ENCODE peak calls at places on chromosomes 7 and 10, in eight cellular contexts. One of them, this sample, is unnamed.

GRCh38 chr7:157253850-157254249 is 83.0 kb upstream of the DNAJB6 start:
- DNase-seq in SK-N-SH: no peak
- DNase-seq in IMR-90: no peak
- DNase-seq in A549: no peak
- DNase-seq in HCT116: no peak
- DNase-seq in GM12878: no peak
- DNase-seq in H1: no peak
- DNase-seq in HepG2: no peak
- DNase-seq in this sample: no peak

GRCh38 chr7:17962652-17963051 is 22.4 kb upstream of the SNX13 start:
- DNase-seq in SK-N-SH: no peak
- DNase-seq in IMR-90: no peak
- DNase-seq in A549: no peak
- DNase-seq in HCT116: no peak
- DNase-seq in GM12878: no peak
- DNase-seq in H1: no peak
- DNase-seq in HepG2: no peak
- DNase-seq in this sample: no peak

GRCh38 chr10:3145366-3145765 is 27.2 kb downstream of the PITRM1 start:
- DNase-seq in SK-N-SH: no peak
- DNase-seq in IMR-90: no peak
- DNase-seq in A549: no peak
- DNase-seq in HCT116: no peak
- DNase-seq in GM12878: no peak
- DNase-seq in H1: no peak
- DNase-seq in HepG2: no peak
- DNase-seq in this sample: no peak

GRCh38 chr10:33005322-33006282 is 47.6 kb upstream of the ITGB1 start:
- DNase-seq in SK-N-SH: peak
- DNase-seq in IMR-90: peak
- DNase-seq in A549: peak
- DNase-seq in HCT116: peak
- DNase-seq in GM12878: no peak
- DNase-seq in H1: peak
- DNase-seq in HepG2: peak
- DNase-seq in this sample: peak

GRCh38 chr10:98374176-98374969 is 40.6 kb downstream of the PYROXD2 start:
- DNase-seq in SK-N-SH: no peak
- DNase-seq in IMR-90: peak
- DNase-seq in A549: no peak
- DNase-seq in HCT116: no peak
- DNase-seq in GM12878: no peak
- DNase-seq in H1: no peak
- DNase-seq in HepG2: no peak
- DNase-seq in this sample: no peak

GRCh38 chr7:81195033-81195432 is 276.2 kb upstream of the SEMA3C start:
- DNase-seq in SK-N-SH: no peak
- DNase-seq in IMR-90: peak
- DNase-seq in A549: no peak
- DNase-seq in HCT116: no peak
- DNase-seq in GM12878: no peak
- DNase-seq in H1: no peak
- DNase-seq in HepG2: peak
- DNase-seq in this sample: no peak

GRCh38 chr7:147586526-147586925 is 1004.0 kb upstream of the C7orf33 start:
- DNase-seq in SK-N-SH: no peak
- DNase-seq in IMR-90: no peak
- DNase-seq in A549: no peak
- DNase-seq in HCT116: no peak
- DNase-seq in GM12878: no peak
- DNase-seq in H1: no peak
- DNase-seq in HepG2: no peak
- DNase-seq in this sample: no peak

GRCh38 chr10:110546077-110546476 is 21.4 kb upstream of the SMC3 start:
- DNase-seq in SK-N-SH: no peak
- DNase-seq in IMR-90: no peak
- DNase-seq in A549: no peak
- DNase-seq in HCT116: no peak
- DNase-seq in GM12878: no peak
- DNase-seq in H1: no peak
- DNase-seq in HepG2: no peak
- DNase-seq in this sample: no peak

GRCh38 chr7:7182156-7183060 is at the start of gene C1GALT1:
- DNase-seq in SK-N-SH: peak
- DNase-seq in IMR-90: peak
- DNase-seq in A549: peak
- DNase-seq in HCT116: peak
- DNase-seq in GM12878: peak
- DNase-seq in H1: peak
- DNase-seq in HepG2: peak
- DNase-seq in this sample: peak

DNA sequence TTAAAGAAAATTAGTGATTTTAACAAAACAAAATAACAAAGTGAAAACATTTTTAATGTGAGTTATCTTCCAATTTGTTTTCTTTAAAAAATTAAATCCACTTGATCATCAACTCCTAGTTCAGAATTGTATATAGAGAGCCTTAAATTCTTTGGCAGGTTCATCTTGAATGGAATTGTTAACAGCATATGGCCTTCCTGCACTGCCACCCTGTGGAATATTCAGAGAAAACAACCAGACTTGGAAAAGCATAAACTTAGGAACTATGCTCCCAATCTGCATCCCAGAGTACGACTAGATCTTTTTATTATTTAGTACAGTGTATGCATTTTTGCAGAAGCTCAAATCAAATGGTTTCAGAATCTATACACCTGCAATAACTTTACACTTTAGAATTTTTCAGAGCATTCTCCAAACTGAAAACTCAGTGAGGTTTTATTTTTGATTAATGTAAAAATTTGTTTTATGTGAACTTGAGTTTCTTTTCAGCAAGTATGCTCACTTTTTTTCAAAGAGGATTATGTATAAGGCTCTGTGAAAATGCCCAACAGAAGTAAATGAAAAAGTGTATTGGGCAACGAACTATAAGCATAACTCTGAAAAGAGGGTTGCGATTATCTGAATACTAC is 44.9 kb upstream of the ANK3 start:
- DNase-seq in SK-N-SH: peak
- DNase-seq in IMR-90: peak
- DNase-seq in A549: peak
- DNase-seq in HCT116: peak
- DNase-seq in GM12878: no peak
- DNase-seq in H1: no peak
- DNase-seq in HepG2: peak
- DNase-seq in this sample: peak
- TF ChIP-seq RAD21 in SK-N-SH: peak
- TF ChIP-seq RAD21 in IMR-90: peak
- TF ChIP-seq RAD21 in A549: peak
- TF ChIP-seq RAD21 in HCT116: peak
- TF ChIP-seq RAD21 in GM12878: peak
- TF ChIP-seq RAD21 in H1: peak
- TF ChIP-seq RAD21 in HepG2: peak
- TF ChIP-seq RAD21 in this sample: peak

GRCh38 chr10:30434273-30435067 is 486 bp downstream of the MAP3K8 start:
- DNase-seq in SK-N-SH: peak
- DNase-seq in IMR-90: peak
- DNase-seq in A549: peak
- DNase-seq in HCT116: peak
- DNase-seq in GM12878: no peak
- DNase-seq in H1: no peak
- DNase-seq in HepG2: peak
- DNase-seq in this sample: peak

GRCh38 chr10:30433779-30434272 is at the start of gene MAP3K8:
- DNase-seq in SK-N-SH: peak
- DNase-seq in IMR-90: peak
- DNase-seq in A549: peak
- DNase-seq in HCT116: peak
- DNase-seq in GM12878: peak
- DNase-seq in H1: peak
- DNase-seq in HepG2: peak
- DNase-seq in this sample: peak

GRCh38 chr10:30433286-30433778 is 652 bp upstream of the MAP3K8 start:
- DNase-seq in SK-N-SH: peak
- DNase-seq in IMR-90: peak
- DNase-seq in A549: peak
- DNase-seq in HCT116: peak
- DNase-seq in GM12878: no peak
- DNase-seq in H1: no peak
- DNase-seq in HepG2: peak
- DNase-seq in this sample: peak

GRCh38 chr10:30431435-30431911 is 2.5 kb upstream of the MAP3K8 start:
- DNase-seq in SK-N-SH: no peak
- DNase-seq in IMR-90: no peak
- DNase-seq in A549: no peak
- DNase-seq in HCT116: no peak
- DNase-seq in GM12878: no peak
- DNase-seq in H1: no peak
- DNase-seq in HepG2: no peak
- DNase-seq in this sample: peak

GRCh38 chr10:30432631-30433285 is 1.2 kb upstream of the MAP3K8 start:
- DNase-seq in SK-N-SH: no peak
- DNase-seq in IMR-90: no peak
- DNase-seq in A549: peak
- DNase-seq in HCT116: peak
- DNase-seq in GM12878: no peak
- DNase-seq in H1: no peak
- DNase-seq in HepG2: no peak
- DNase-seq in this sample: peak
- TF ChIP-seq RAD21 in SK-N-SH: no peak
- TF ChIP-seq RAD21 in IMR-90: no peak
- TF ChIP-seq RAD21 in A549: no peak
- TF ChIP-seq RAD21 in HCT116: peak
- TF ChIP-seq RAD21 in GM12878: no peak
- TF ChIP-seq RAD21 in H1: no peak
- TF ChIP-seq RAD21 in HepG2: no peak
- TF ChIP-seq RAD21 in this sample: peak

GRCh38 chr7:118104812-118105441 is 79.0 kb upstream of the LSM8 start:
- DNase-seq in SK-N-SH: peak
- DNase-seq in IMR-90: peak
- DNase-seq in A549: no peak
- DNase-seq in HCT116: peak
- DNase-seq in GM12878: no peak
- DNase-seq in H1: no peak
- DNase-seq in HepG2: no peak
- DNase-seq in this sample: peak
- TF ChIP-seq RAD21 in SK-N-SH: peak
- TF ChIP-seq RAD21 in IMR-90: peak
- TF ChIP-seq RAD21 in A549: peak
- TF ChIP-seq RAD21 in HCT116: peak
- TF ChIP-seq RAD21 in GM12878: peak
- TF ChIP-seq RAD21 in H1: peak
- TF ChIP-seq RAD21 in HepG2: no peak
- TF ChIP-seq RAD21 in this sample: peak

DNA sequence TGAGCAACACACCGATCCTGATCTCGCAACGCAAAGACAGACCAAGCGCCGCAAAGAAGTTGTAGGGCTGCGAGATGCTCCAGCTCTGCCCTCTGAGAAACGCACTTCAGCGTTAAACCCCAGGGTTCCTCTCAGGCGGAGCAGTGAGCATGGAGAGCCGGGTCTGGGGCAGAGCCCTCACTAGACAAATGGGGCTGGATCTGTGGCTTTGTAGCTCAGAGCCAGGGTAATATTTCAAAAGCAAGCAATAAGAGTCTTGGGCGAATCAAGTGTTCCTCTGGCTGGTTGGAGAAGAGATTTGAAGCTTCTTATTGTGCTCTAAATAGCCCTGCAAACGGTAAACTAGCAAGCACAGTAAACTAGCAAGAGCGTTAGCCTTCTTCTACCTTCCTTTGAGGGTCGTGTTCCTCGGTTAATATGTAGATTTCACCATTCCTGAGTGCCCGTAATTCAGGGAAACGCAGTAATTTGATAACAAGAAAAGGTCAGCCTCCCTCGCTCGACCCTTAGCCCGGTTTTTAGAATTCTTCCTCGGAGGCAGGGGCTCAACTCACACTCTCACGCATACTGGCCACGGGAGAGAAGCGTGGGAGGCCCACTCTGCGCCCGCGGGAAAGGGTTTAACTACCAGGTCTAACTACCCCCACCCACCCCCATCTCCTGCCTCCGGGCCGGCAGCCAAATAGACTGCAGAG is 6.7 kb downstream of the SKAP2 start:
- DNase-seq in SK-N-SH: peak
- DNase-seq in IMR-90: peak
- DNase-seq in A549: no peak
- DNase-seq in HCT116: no peak
- DNase-seq in GM12878: no peak
- DNase-seq in H1: no peak
- DNase-seq in HepG2: no peak
- DNase-seq in this sample: no peak
- TF ChIP-seq RAD21 in SK-N-SH: no peak
- TF ChIP-seq RAD21 in IMR-90: no peak
- TF ChIP-seq RAD21 in A549: no peak
- TF ChIP-seq RAD21 in HCT116: no peak
- TF ChIP-seq RAD21 in GM12878: no peak
- TF ChIP-seq RAD21 in H1: peak
- TF ChIP-seq RAD21 in HepG2: no peak
- TF ChIP-seq RAD21 in this sample: no peak

GRCh38 chr7:41942468-41943097 is 239.7 kb upstream of the INHBA start:
- DNase-seq in SK-N-SH: no peak
- DNase-seq in IMR-90: peak
- DNase-seq in A549: no peak
- DNase-seq in HCT116: no peak
- DNase-seq in GM12878: no peak
- DNase-seq in H1: no peak
- DNase-seq in HepG2: peak
- DNase-seq in this sample: no peak

GRCh38 chr7:41943098-41943577 is 240.2 kb upstream of the INHBA start:
- DNase-seq in SK-N-SH: peak
- DNase-seq in IMR-90: peak
- DNase-seq in A549: peak
- DNase-seq in HCT116: peak
- DNase-seq in GM12878: peak
- DNase-seq in H1: no peak
- DNase-seq in HepG2: peak
- DNase-seq in this sample: peak

GRCh38 chr7:41938371-41938770 is 235.5 kb upstream of the INHBA start:
- DNase-seq in SK-N-SH: no peak
- DNase-seq in IMR-90: no peak
- DNase-seq in A549: no peak
- DNase-seq in HCT116: no peak
- DNase-seq in GM12878: no peak
- DNase-seq in H1: no peak
- DNase-seq in HepG2: no peak
- DNase-seq in this sample: no peak

DNA sequence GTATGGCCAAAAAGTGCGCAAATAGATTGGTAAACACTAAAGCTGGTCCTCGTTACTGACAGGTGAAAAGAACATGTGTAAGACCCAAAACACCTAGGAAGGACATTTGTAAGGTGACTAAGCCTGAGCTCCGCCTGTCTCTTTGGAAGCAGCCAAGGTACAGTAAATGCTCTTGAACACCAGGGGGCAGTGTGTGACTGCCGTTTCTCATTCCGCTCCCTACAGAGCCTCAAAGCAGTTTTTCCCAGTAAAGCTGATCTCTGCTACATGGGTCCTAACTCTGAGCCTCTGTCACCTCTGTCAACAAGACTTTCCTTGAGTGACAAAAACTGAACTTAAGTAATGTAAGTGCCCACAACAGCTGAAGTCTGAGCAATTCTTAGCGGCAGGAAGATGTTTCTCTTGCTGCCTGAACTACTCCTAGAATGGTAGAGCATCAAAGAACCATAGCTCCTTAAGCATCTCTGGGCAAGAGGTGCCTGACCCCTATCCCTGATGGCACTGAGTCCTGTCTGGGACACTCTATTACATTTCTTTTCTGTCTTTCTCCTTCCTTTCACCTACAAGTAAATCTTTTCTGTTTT is 238.0 kb upstream of the INHBA start:
- DNase-seq in SK-N-SH: peak
- DNase-seq in IMR-90: peak
- DNase-seq in A549: peak
- DNase-seq in HCT116: peak
- DNase-seq in GM12878: peak
- DNase-seq in H1: no peak
- DNase-seq in HepG2: peak
- DNase-seq in this sample: peak
- TF ChIP-seq RAD21 in SK-N-SH: peak
- TF ChIP-seq RAD21 in IMR-90: peak
- TF ChIP-seq RAD21 in A549: peak
- TF ChIP-seq RAD21 in HCT116: peak
- TF ChIP-seq RAD21 in GM12878: peak
- TF ChIP-seq RAD21 in H1: peak
- TF ChIP-seq RAD21 in HepG2: peak
- TF ChIP-seq RAD21 in this sample: peak